ENCODE peak calls at places on chromosomes 12 and 14, in nine cellular contexts. A is activated naive CD8-positive, alpha-beta T cell treated with anti-CD3 and anti-CD28 coated beads, Interleukin-2, amount 50 U/mL, for 16 hours; R is RCC 7860; W is testis; X is COR-L47; V is 8988T; Q is activated effector memory CD4-positive, alpha-beta T cell treated with anti-CD3 and anti-CD28 coated beads, Interleukin-2, amount 50 U/mL, for 16 hours; O is NCI-H226; Z is D341Med. K is an unnamed sample.

GRCh38 chr14:64247186-64247585 is 47.0 kb downstream of the ESR2 start:
- DNase-seq in V (no peak), X (no peak), Q (no peak), Z (no peak), R (no peak), A (no peak), O (no peak), W (no peak), K (no peak)

GRCh38 chr14:37594238-37594915 is 672 bp downstream of the FOXA1 start:
- DNase-seq in V (peak; percentile 78), X (peak; percentile 88), W (peak; percentile 87), Z (peak; percentile 80), R (peak; percentile 47), Q (peak; percentile 64), O (peak; percentile 10), A (no peak), K (peak; percentile 55)

GRCh38 chr12:47349770-47350408 is 270.1 kb upstream of the AMIGO2 start:
- DNase-seq in Z (no peak), R (no peak), Q (no peak), O (peak; percentile 78), X (no peak), V (no peak), A (no peak), W (no peak), K (peak; percentile 9)

GRCh38 chr14:55303646-55304277 is 32.5 kb downstream of the FBXO34 start:
- DNase-seq in O (no peak), W (no peak), Q (no peak), R (no peak), V (no peak), X (no peak), A (no peak), Z (no peak), K (no peak)

GRCh38 chr14:81446279-81447007 is 46.3 kb upstream of the STON2 start:
- DNase-seq in A (no peak), Q (no peak), W (no peak), Z (no peak), V (no peak), O (no peak), X (no peak), R (no peak), K (no peak)

GRCh38 chr12:11765817-11766794 is 116.6 kb downstream of the ETV6 start:
- DNase-seq in V (no peak), W (no peak), Q (peak; percentile 86), X (no peak), R (no peak), A (peak; percentile 42), O (no peak), Z (no peak), K (peak; percentile 44)

GRCh38 chr12:49089831-49090773 is 4.5 kb downstream of the DHH start:
- DNase-seq in Q (peak; percentile 79), O (no peak), R (no peak), Z (no peak), X (peak; percentile 62), W (peak; percentile 64), V (peak; percentile 60), A (no peak), K (peak; percentile 42)

GRCh38 chr12:67515679-67516363 is 132.7 kb upstream of the DYRK2 start:
- DNase-seq in X (peak; percentile 81), R (no peak), O (no peak), V (no peak), W (no peak), A (no peak), Z (no peak), Q (peak; percentile 70), K (no peak)

GRCh38 chr12:28963554-28963953 is 185.5 kb upstream of the FAR2 start:
- DNase-seq in Q (no peak), R (no peak), O (peak; percentile 17), V (no peak), W (no peak), Z (peak; percentile 30), X (no peak), A (no peak), K (peak; percentile 42)

GRCh38 chr14:100571837-100572236 is 15.4 kb downstream of the BEGAIN start:
- DNase-seq in R (no peak), Z (no peak), A (no peak), V (no peak), W (no peak), O (no peak), X (no peak), Q (no peak), K (no peak)

GRCh38 chr12:90060031-90060430 is 351.4 kb upstream of the ATP2B1 start:
- DNase-seq in X (no peak), W (no peak), Z (no peak), Q (no peak), O (no peak), V (no peak), R (no peak), A (no peak), K (no peak)

GRCh38 chr12:2683283-2684025 is 111.3 kb upstream of the FKBP4 start:
- DNase-seq in Q (no peak), R (no peak), X (no peak), O (no peak), W (no peak), Z (no peak), A (no peak), V (no peak), K (no peak)

GRCh38 chr12:26906704-26907103 is 31.1 kb downstream of the INTS13 start:
- DNase-seq in Z (peak; percentile 39), X (no peak), A (no peak), W (no peak), Q (no peak), R (no peak), O (no peak), V (no peak), K (no peak)

GRCh38 chr12:31578632-31579031 is 12.3 kb downstream of the DENND5B start:
- DNase-seq in A (no peak), Q (no peak), O (no peak), V (no peak), W (no peak), R (peak; percentile 74), X (no peak), Z (no peak), K (peak; percentile 51)

GRCh38 chr12:75954076-75954475 is 77.5 kb downstream of the PHLDA1 start:
- DNase-seq in Z (no peak), R (peak; percentile 97), X (no peak), Q (no peak), W (no peak), O (peak; percentile 97), A (no peak), V (peak; percentile 31), K (peak; percentile 99)

GRCh38 chr12:105378821-105379400 is 48.4 kb downstream of the C12orf75 start:
- DNase-seq in W (peak; percentile 35), O (no peak), R (no peak), X (peak; percentile 26), V (peak; percentile 34), Z (peak; percentile 49), Q (no peak), A (no peak), K (peak; percentile 42)

GRCh38 chr12:94488449-94488848 is 28.8 kb upstream of the CEP83 start:
- DNase-seq in X (no peak), Z (no peak), Q (no peak), W (no peak), R (no peak), V (no peak), A (no peak), O (no peak), K (peak; percentile 4)

GRCh38 chr14:50757702-50758101 is 73.3 kb downstream of the NIN start:
- DNase-seq in X (no peak), V (no peak), Z (no peak), R (no peak), Q (no peak), W (no peak), A (no peak), O (no peak), K (no peak)

K was measured in M059J.